ENCODE peak calls at places on chromosomes 7 and 10, in eight cellular contexts. R, M, N, E, X, D, I and H are unnamed samples.

GRCh38 chr7:16594061-16594460 is 51.5 kb downstream of the ANKMY2 start:
- DNase-seq in X (no peak), M (no peak), I (no peak), E (no peak), N (no peak), R (no peak), D (no peak), H (no peak)

GRCh38 chr7:27119412-27119911 is 11.1 kb downstream of the HOXA4 start:
- DNase-seq in D (no peak), X (no peak), R (no peak), I (no peak), E (no peak), N (no peak), M (no peak), H (no peak)

GRCh38 chr7:22561356-22561755 is 61.4 kb upstream of the STEAP1B start:
- DNase-seq in N (no peak), I (no peak), R (peak; percentile 88), E (no peak), X (no peak), M (peak; percentile 63), D (peak; percentile 91), H (no peak)

GRCh38 chr10:101580486-101581399 is 7.3 kb downstream of the POLL start:
- DNase-seq in D (no peak), R (no peak), E (no peak), I (no peak), N (no peak), X (no peak), M (no peak), H (no peak)

GRCh38 chr10:22630229-22631174 is 83.9 kb downstream of the PIP4K2A start:
- DNase-seq in R (no peak), E (no peak), X (no peak), I (peak; percentile 92), M (no peak), N (no peak), D (no peak), H (no peak)

GRCh38 chr7:29346574-29346973 is 152.0 kb downstream of the CHN2 start:
- DNase-seq in N (no peak), D (no peak), M (no peak), I (no peak), E (no peak), X (no peak), R (no peak), H (no peak)

GRCh38 chr10:96417432-96417831 is 58.6 kb upstream of the OPALIN start:
- DNase-seq in M (no peak), E (no peak), D (no peak), N (no peak), I (no peak), X (no peak), R (no peak), H (peak; percentile 83)

GRCh38 chr7:35280854-35281253 is 27.0 kb upstream of the TBX20 start:
- DNase-seq in M (no peak), I (no peak), N (no peak), R (no peak), E (no peak), D (no peak), X (no peak), H (no peak)

GRCh38 chr10:116044722-116045374 is 228.2 kb downstream of the GFRA1 start:
- DNase-seq in D (no peak), I (no peak), E (no peak), X (no peak), M (no peak), R (no peak), N (no peak), H (no peak)

GRCh38 chr10:77383861-77384553 is 253.6 kb downstream of the KCNMA1 start:
- DNase-seq in N (no peak), I (no peak), R (no peak), D (no peak), E (no peak), X (no peak), M (no peak), H (no peak)

GRCh38 chr7:66078067-66078466 is 2.4 kb downstream of the ASL start:
- DNase-seq in D (no peak), R (no peak), N (no peak), X (no peak), M (peak; percentile 45), I (no peak), E (no peak), H (no peak)

GRCh38 chr7:135772639-135773019 is 24.0 kb upstream of the FAM180A start:
- DNase-seq in I (no peak), N (no peak), E (no peak), D (no peak), X (no peak), M (no peak), R (no peak), H (peak; percentile 58)

GRCh38 chr10:79444243-79445119 is 943 bp downstream of the ZCCHC24 start:
- DNase-seq in X (no peak), M (peak; percentile 92), E (peak; percentile 73), N (peak; percentile 81), R (peak; percentile 82), I (no peak), D (peak; percentile 89), H (peak; percentile 87)

GRCh38 chr7:105269397-105269796 is 119.3 kb downstream of the SRPK2 start:
- DNase-seq in I (no peak), E (no peak), D (no peak), X (no peak), R (no peak), M (no peak), N (no peak), H (no peak)

GRCh38 chr7:105268056-105268455 is 120.7 kb downstream of the SRPK2 start:
- DNase-seq in X (no peak), N (no peak), R (no peak), M (no peak), I (no peak), D (no peak), E (no peak), H (no peak)

GRCh38 chr7:105267244-105267643 is 121.5 kb downstream of the SRPK2 start:
- DNase-seq in D (no peak), E (no peak), X (no peak), R (no peak), I (no peak), N (no peak), M (no peak), H (no peak)

GRCh38 chr7:105270117-105270516 is 118.6 kb downstream of the SRPK2 start:
- DNase-seq in N (no peak), I (no peak), D (no peak), E (no peak), R (no peak), X (no peak), M (no peak), H (no peak)

DNA sequence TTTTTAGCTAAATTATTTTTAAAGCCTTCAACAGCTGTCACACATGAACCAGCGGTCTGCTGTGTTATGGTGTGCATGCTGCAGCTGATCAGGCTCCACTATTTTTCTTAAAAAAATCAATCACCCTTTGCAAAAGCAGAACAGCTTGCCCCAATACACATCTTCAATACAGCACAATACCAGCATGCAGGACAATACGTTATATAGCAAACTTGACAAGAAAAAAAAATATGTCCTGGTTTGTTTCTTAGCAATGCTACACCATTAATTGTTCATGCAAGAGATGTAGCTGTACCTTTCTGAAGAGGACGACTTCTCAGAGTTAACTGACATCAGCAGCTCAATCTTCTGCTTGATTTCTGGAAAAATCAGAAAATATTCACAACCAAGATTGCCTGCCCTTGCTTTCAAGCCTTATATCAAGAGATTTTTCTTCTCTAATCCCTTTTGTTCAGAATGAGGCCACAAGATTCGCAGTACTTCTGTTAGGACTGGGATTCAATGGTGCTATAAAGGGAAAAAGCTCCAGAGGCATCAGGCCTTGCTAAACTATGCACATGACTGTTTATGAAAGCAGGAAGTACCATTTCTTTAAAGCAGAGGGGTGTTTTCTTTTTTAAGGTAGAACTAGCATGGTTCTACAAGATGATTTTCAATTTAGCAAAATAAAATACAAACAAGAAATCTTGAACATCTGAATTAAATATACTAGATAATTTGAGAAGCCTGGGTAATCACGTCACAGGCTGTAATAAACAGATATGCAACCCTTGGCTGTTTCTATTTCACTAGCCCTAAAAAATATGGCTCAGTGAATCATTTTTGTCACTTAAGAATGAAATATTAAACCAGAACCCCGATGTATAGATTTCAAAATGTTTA is 120.0 kb downstream of the SRPK2 start:
- DNase-seq in X (no peak), R (no peak), N (peak; percentile 30), E (no peak), M (no peak), I (no peak), D (no peak), H (no peak)
- TF ChIP-seq POLR2A in X (no peak), R (no peak), N (peak; percentile 58), E (no peak), M (peak; percentile 19), I (no peak), D (no peak), H (peak; percentile 14)

DNA sequence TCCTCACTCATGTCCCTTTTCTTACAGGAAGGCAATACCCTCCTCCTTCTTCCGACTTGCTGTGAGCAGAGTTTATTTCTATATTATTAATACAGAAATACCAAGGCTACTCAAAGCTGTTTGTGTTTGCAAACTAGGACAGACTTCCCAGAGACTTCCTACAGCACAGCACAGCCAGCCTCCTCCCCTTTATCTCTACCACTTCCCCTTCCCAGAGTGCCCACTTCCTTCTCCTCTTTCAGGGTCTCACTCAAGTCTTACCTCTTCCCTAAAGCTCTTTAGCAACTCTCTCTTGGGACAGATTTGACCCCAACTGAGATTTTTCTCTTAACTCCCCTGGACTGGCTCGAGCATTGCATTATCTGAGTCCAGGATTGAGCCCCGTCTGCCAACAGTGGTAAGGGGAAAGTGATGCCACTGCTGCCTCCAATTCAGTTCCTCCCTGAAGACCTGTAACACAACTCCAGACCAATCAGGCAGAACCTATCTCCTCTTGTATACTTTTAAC is 5.5 kb upstream of the LRGUK start:
- DNase-seq in R (no peak), E (no peak), X (no peak), N (no peak), I (no peak), M (no peak), D (no peak), H (no peak)
- H3K27ac ChIP-seq in R (no peak overlapping the region), E (no peak overlapping the region), X (no peak overlapping the region), N (no peak overlapping the region), I (no peak overlapping the region), M (no peak overlapping the region), D (no peak overlapping the region), H (no peak overlapping the region)

DNA sequence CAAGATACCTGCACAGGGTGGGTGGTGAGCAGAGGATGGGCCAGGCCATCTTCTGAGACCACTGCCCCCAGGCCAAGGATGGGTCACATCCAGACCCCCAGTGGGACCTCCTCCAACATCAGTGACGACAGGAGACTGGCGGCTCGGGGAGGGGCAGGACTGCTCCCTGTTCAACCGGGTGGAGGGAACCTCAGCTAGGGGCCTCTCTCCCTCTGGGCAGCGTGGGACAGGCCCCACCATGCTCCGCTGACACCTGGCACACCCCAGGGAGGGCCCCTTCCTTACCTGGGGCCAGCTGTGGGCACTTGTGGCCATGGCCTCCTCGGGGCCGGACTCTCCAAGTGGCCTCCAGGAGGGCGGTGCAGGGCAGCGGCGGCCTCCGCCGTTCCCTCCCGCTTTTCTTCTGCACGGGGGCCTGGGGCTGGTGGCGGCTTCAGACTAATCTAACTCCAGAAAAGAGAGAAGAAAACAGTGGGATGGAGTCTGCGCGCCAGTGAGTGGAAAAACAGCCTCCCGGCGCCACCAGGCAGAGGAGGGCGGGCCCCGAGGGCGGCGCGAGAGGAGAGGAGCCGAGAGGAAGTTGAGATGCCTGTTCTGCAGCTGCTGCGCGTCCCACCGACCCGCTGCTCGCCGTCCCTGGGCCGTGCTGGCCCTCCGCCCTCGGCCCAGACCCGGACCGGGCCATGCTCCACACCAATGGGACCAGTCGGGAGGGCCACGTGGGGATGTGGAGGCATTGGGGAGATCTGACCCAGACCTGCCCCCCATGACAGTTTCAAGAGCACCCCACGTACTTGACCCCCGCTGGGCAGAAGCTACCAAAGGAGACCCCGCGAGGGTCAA is at the start of gene CALHM2:
- DNase-seq in E (peak; percentile 56), R (peak; percentile 87), D (peak; percentile 84), I (no peak), X (no peak), M (peak; percentile 94), N (peak; percentile 34), H (no peak)
- TF ChIP-seq POLR2AphosphoS5 in E (peak; percentile 21), R (no peak), D (no peak), I (peak; percentile 16), X (peak; percentile 60), M (peak; percentile 44), N (peak; percentile 18), H (peak; percentile 86)

GRCh38 chr10:13707156-13707881 is 120.6 kb downstream of the PRPF18 start:
- DNase-seq in N (peak; percentile 77), M (peak; percentile 53), I (no peak), X (no peak), E (peak; percentile 75), D (peak; percentile 93), R (no peak), H (no peak)
- TF ChIP-seq POLR2A in N (no peak), M (peak; percentile 33), I (peak; percentile 65), X (no peak), E (no peak), D (no peak), R (no peak), H (no peak)